ENCODE peak calls at places on chromosomes 12 and 14, in eight cellular contexts. One of them, this sample, is unnamed. For H3K9me3, the result is how much of the 10 kb centered on the place peaks cover.

GRCh38 chr12:14811486-14811885 is 2.5 kb downstream of the SMCO3 start:
- DNase-seq in right lobe of liver: no peak
- DNase-seq in WERI-Rb-1: no peak
- DNase-seq in esophagus squamous epithelium: no peak
- DNase-seq in T-helper 17 cell: no peak
- DNase-seq in heart left ventricle: no peak
- DNase-seq in MM.1S: no peak
- DNase-seq in testis: no peak
- DNase-seq in this sample: no peak

GRCh38 chr14:78950654-78951053 is 780.5 kb downstream of the NRXN3 start:
- DNase-seq in MM.1S: no peak
- DNase-seq in esophagus squamous epithelium: no peak
- DNase-seq in WERI-Rb-1: no peak
- DNase-seq in heart left ventricle: no peak
- DNase-seq in T-helper 17 cell: no peak
- DNase-seq in testis: no peak
- DNase-seq in right lobe of liver: no peak
- DNase-seq in this sample: no peak

GRCh38 chr12:98644433-98644711 is 216 bp downstream of the IKBIP start:
- DNase-seq in WERI-Rb-1: peak
- DNase-seq in testis: no peak
- DNase-seq in MM.1S: no peak
- DNase-seq in heart left ventricle: no peak
- DNase-seq in T-helper 17 cell: no peak
- DNase-seq in right lobe of liver: peak
- DNase-seq in esophagus squamous epithelium: no peak
- DNase-seq in this sample: peak

GRCh38 chr14:55160989-55161388 is 30.4 kb downstream of the DLGAP5 start:
- DNase-seq in T-helper 17 cell: no peak
- DNase-seq in MM.1S: peak
- DNase-seq in right lobe of liver: no peak
- DNase-seq in WERI-Rb-1: no peak
- DNase-seq in heart left ventricle: no peak
- DNase-seq in testis: no peak
- DNase-seq in esophagus squamous epithelium: no peak
- DNase-seq in this sample: no peak

GRCh38 chr12:25894759-25895158 is 63.7 kb upstream of the RASSF8 start:
- DNase-seq in esophagus squamous epithelium: no peak
- DNase-seq in right lobe of liver: no peak
- DNase-seq in T-helper 17 cell: no peak
- DNase-seq in WERI-Rb-1: no peak
- DNase-seq in testis: no peak
- DNase-seq in MM.1S: no peak
- DNase-seq in heart left ventricle: no peak
- DNase-seq in this sample: no peak

GRCh38 chr12:104108755-104109445 is 29.1 kb downstream of the NFYB start:
- DNase-seq in testis: peak
- DNase-seq in esophagus squamous epithelium: peak
- DNase-seq in right lobe of liver: peak
- DNase-seq in T-helper 17 cell: peak
- DNase-seq in heart left ventricle: peak
- DNase-seq in WERI-Rb-1: peak
- DNase-seq in MM.1S: peak
- DNase-seq in this sample: peak

GRCh38 chr12:263574-263973 is 938 bp upstream of the SLC6A13 start:
- DNase-seq in WERI-Rb-1: no peak
- DNase-seq in right lobe of liver: no peak
- DNase-seq in T-helper 17 cell: no peak
- DNase-seq in heart left ventricle: no peak
- DNase-seq in testis: no peak
- DNase-seq in MM.1S: no peak
- DNase-seq in esophagus squamous epithelium: no peak
- DNase-seq in this sample: no peak

GRCh38 chr14:89040438-89041244 is 216.2 kb downstream of the TTC8 start:
- DNase-seq in esophagus squamous epithelium: no peak
- DNase-seq in MM.1S: peak
- DNase-seq in heart left ventricle: peak
- DNase-seq in T-helper 17 cell: peak
- DNase-seq in testis: peak
- DNase-seq in right lobe of liver: peak
- DNase-seq in WERI-Rb-1: peak
- DNase-seq in this sample: peak

GRCh38 chr14:90986510-90986909 is 73.9 kb downstream of the RPS6KA5 start:
- DNase-seq in right lobe of liver: no peak
- DNase-seq in WERI-Rb-1: no peak
- DNase-seq in T-helper 17 cell: no peak
- DNase-seq in testis: no peak
- DNase-seq in MM.1S: peak
- DNase-seq in esophagus squamous epithelium: no peak
- DNase-seq in heart left ventricle: no peak
- DNase-seq in this sample: peak

GRCh38 chr12:89225401-89225800 is 126.9 kb downstream of the DUSP6 start:
- DNase-seq in esophagus squamous epithelium: no peak
- DNase-seq in heart left ventricle: peak
- DNase-seq in testis: no peak
- DNase-seq in WERI-Rb-1: no peak
- DNase-seq in MM.1S: no peak
- DNase-seq in right lobe of liver: no peak
- DNase-seq in T-helper 17 cell: peak
- DNase-seq in this sample: peak

GRCh38 chr14:97993508-97994019 is 1196.4 kb downstream of the VRK1 start:
- DNase-seq in MM.1S: no peak
- DNase-seq in WERI-Rb-1: no peak
- DNase-seq in right lobe of liver: no peak
- DNase-seq in heart left ventricle: no peak
- DNase-seq in testis: no peak
- DNase-seq in esophagus squamous epithelium: no peak
- DNase-seq in T-helper 17 cell: no peak
- DNase-seq in this sample: no peak

GRCh38 chr12:76962099-76962498 is 83.3 kb upstream of the CSRP2 start:
- DNase-seq in MM.1S: no peak
- DNase-seq in WERI-Rb-1: no peak
- DNase-seq in testis: no peak
- DNase-seq in T-helper 17 cell: no peak
- DNase-seq in heart left ventricle: no peak
- DNase-seq in esophagus squamous epithelium: no peak
- DNase-seq in right lobe of liver: no peak
- DNase-seq in this sample: no peak

GRCh38 chr14:55097894-55098560 is 31.0 kb upstream of the LGALS3 start:
- DNase-seq in esophagus squamous epithelium: no peak
- DNase-seq in heart left ventricle: no peak
- DNase-seq in T-helper 17 cell: no peak
- DNase-seq in MM.1S: peak
- DNase-seq in WERI-Rb-1: no peak
- DNase-seq in right lobe of liver: peak
- DNase-seq in testis: no peak
- DNase-seq in this sample: no peak

GRCh38 chr14:57478050-57478449 is 15.6 kb downstream of the CCDC198 start:
- DNase-seq in right lobe of liver: no peak
- DNase-seq in esophagus squamous epithelium: no peak
- DNase-seq in T-helper 17 cell: no peak
- DNase-seq in MM.1S: no peak
- DNase-seq in heart left ventricle: no peak
- DNase-seq in testis: peak
- DNase-seq in WERI-Rb-1: no peak
- DNase-seq in this sample: no peak

GRCh38 chr12:6612247-6612646 is 5.1 kb upstream of the CHD4 start:
- DNase-seq in heart left ventricle: no peak
- DNase-seq in testis: no peak
- DNase-seq in WERI-Rb-1: no peak
- DNase-seq in MM.1S: peak
- DNase-seq in T-helper 17 cell: no peak
- DNase-seq in esophagus squamous epithelium: no peak
- DNase-seq in right lobe of liver: no peak
- DNase-seq in this sample: no peak

GRCh38 chr14:71262466-71262865 is 355.2 kb downstream of the PCNX1 start:
- DNase-seq in testis: no peak
- DNase-seq in right lobe of liver: no peak
- DNase-seq in MM.1S: no peak
- DNase-seq in esophagus squamous epithelium: no peak
- DNase-seq in heart left ventricle: no peak
- DNase-seq in T-helper 17 cell: no peak
- DNase-seq in WERI-Rb-1: no peak
- DNase-seq in this sample: no peak

GRCh38 chr14:72708708-72709475 is 185.0 kb downstream of the DPF3 start:
- DNase-seq in T-helper 17 cell: no peak
- DNase-seq in heart left ventricle: no peak
- DNase-seq in WERI-Rb-1: no peak
- DNase-seq in testis: peak
- DNase-seq in esophagus squamous epithelium: no peak
- DNase-seq in right lobe of liver: no peak
- DNase-seq in MM.1S: no peak
- DNase-seq in this sample: peak

GRCh38 chr12:53530920-53531319 is 23.6 kb upstream of the NPFF start:
- DNase-seq in MM.1S: no peak
- DNase-seq in T-helper 17 cell: no peak
- DNase-seq in WERI-Rb-1: no peak
- DNase-seq in right lobe of liver: no peak
- DNase-seq in testis: no peak
- DNase-seq in esophagus squamous epithelium: no peak
- DNase-seq in heart left ventricle: no peak
- DNase-seq in this sample: no peak

GRCh38 chr12:2649201-2650030 is 145.4 kb upstream of the FKBP4 start:
- DNase-seq in right lobe of liver: no peak
- DNase-seq in T-helper 17 cell: no peak
- DNase-seq in heart left ventricle: no peak
- DNase-seq in WERI-Rb-1: no peak
- DNase-seq in MM.1S: no peak
- DNase-seq in testis: no peak
- DNase-seq in esophagus squamous epithelium: no peak
- DNase-seq in this sample: peak

GRCh38 chr12:94219622-94220302 is 71.4 kb downstream of the PLXNC1 start:
- DNase-seq in heart left ventricle: no peak
- DNase-seq in testis: no peak
- DNase-seq in right lobe of liver: no peak
- DNase-seq in esophagus squamous epithelium: no peak
- DNase-seq in WERI-Rb-1: no peak
- DNase-seq in T-helper 17 cell: no peak
- DNase-seq in MM.1S: no peak
- DNase-seq in this sample: no peak
- H3K9me3 ChIP-seq in heart left ventricle: under half
- H3K9me3 ChIP-seq in testis: under half
- H3K9me3 ChIP-seq in right lobe of liver: under half
- H3K9me3 ChIP-seq in esophagus squamous epithelium: under half
- H3K9me3 ChIP-seq in WERI-Rb-1: under half
- H3K9me3 ChIP-seq in T-helper 17 cell: under half
- H3K9me3 ChIP-seq in MM.1S: under half
- H3K9me3 ChIP-seq in this sample: under half

DNA sequence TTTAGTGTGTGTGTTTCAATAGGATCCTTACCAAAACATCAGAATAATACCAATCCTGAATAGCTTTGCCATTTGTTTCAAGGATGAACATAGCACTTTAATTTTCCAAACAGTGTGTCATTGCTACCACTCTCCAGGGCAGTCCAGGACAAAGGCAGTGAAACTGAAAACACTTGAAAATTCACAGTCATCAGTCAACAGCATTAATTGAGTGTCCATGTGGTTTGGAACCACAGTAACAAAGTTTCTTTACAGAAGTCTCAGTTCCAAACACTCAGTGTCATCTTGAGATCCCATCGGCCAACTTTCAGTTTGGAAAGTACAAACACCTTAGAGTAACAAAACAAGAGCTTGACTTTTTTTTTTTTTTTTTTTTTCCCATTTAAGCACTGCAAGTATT is 228.4 kb upstream of the SOX5 start:
- DNase-seq in WERI-Rb-1: no peak
- DNase-seq in esophagus squamous epithelium: no peak
- DNase-seq in right lobe of liver: no peak
- DNase-seq in T-helper 17 cell: no peak
- DNase-seq in MM.1S: peak
- DNase-seq in heart left ventricle: no peak
- DNase-seq in testis: no peak
- DNase-seq in this sample: no peak
- H3K9me3 ChIP-seq in WERI-Rb-1: under half
- H3K9me3 ChIP-seq in esophagus squamous epithelium: under half
- H3K9me3 ChIP-seq in right lobe of liver: under half
- H3K9me3 ChIP-seq in T-helper 17 cell: under half
- H3K9me3 ChIP-seq in MM.1S: under half
- H3K9me3 ChIP-seq in heart left ventricle: under half
- H3K9me3 ChIP-seq in testis: under half
- H3K9me3 ChIP-seq in this sample: under half

GRCh38 chr12:1419849-1420371 is 174.5 kb downstream of the FBXL14 start:
- DNase-seq in WERI-Rb-1: no peak
- DNase-seq in heart left ventricle: no peak
- DNase-seq in T-helper 17 cell: no peak
- DNase-seq in testis: no peak
- DNase-seq in esophagus squamous epithelium: no peak
- DNase-seq in right lobe of liver: no peak
- DNase-seq in MM.1S: no peak
- DNase-seq in this sample: no peak
- H3K9me3 ChIP-seq in WERI-Rb-1: under half
- H3K9me3 ChIP-seq in heart left ventricle: under half
- H3K9me3 ChIP-seq in T-helper 17 cell: under half
- H3K9me3 ChIP-seq in testis: under half
- H3K9me3 ChIP-seq in esophagus squamous epithelium: under half
- H3K9me3 ChIP-seq in right lobe of liver: under half
- H3K9me3 ChIP-seq in MM.1S: under half
- H3K9me3 ChIP-seq in this sample: under half

GRCh38 chr12:109495012-109495411 is 17.6 kb downstream of the UBE3B start:
- DNase-seq in WERI-Rb-1: no peak
- DNase-seq in T-helper 17 cell: no peak
- DNase-seq in right lobe of liver: no peak
- DNase-seq in heart left ventricle: no peak
- DNase-seq in testis: no peak
- DNase-seq in esophagus squamous epithelium: no peak
- DNase-seq in MM.1S: no peak
- DNase-seq in this sample: no peak

GRCh38 chr12:109493090-109493489 is 15.7 kb downstream of the UBE3B start:
- DNase-seq in testis: no peak
- DNase-seq in heart left ventricle: no peak
- DNase-seq in T-helper 17 cell: no peak
- DNase-seq in esophagus squamous epithelium: no peak
- DNase-seq in WERI-Rb-1: no peak
- DNase-seq in right lobe of liver: no peak
- DNase-seq in MM.1S: no peak
- DNase-seq in this sample: no peak

GRCh38 chr12:109494348-109494881 is 17.0 kb downstream of the UBE3B start:
- DNase-seq in WERI-Rb-1: no peak
- DNase-seq in testis: no peak
- DNase-seq in T-helper 17 cell: no peak
- DNase-seq in esophagus squamous epithelium: no peak
- DNase-seq in heart left ventricle: no peak
- DNase-seq in MM.1S: no peak
- DNase-seq in right lobe of liver: no peak
- DNase-seq in this sample: no peak

GRCh38 chr12:109492371-109492770 is 14.9 kb downstream of the UBE3B start:
- DNase-seq in WERI-Rb-1: no peak
- DNase-seq in testis: no peak
- DNase-seq in T-helper 17 cell: no peak
- DNase-seq in esophagus squamous epithelium: no peak
- DNase-seq in MM.1S: no peak
- DNase-seq in right lobe of liver: no peak
- DNase-seq in heart left ventricle: no peak
- DNase-seq in this sample: no peak

DNA sequence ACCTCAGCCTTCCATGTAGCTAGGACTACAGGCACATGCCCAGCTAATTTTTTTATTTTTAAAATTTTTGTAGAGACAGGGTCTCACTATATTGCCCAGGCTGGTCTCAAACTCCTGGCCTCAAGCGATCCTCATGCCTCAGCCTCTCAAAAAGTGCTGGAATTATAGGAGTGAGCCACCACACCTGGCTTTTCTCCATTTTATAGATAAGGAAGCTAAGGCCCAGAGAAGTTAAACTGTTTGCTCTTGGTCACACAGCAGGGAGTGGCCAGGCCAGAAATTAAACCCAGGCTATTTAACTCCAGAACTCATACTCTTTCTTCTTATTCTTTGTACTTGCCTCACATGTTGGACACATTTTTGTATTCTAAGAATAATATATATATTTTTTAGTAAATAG is 16.5 kb downstream of the UBE3B start:
- DNase-seq in right lobe of liver: no peak
- DNase-seq in testis: no peak
- DNase-seq in esophagus squamous epithelium: no peak
- DNase-seq in T-helper 17 cell: no peak
- DNase-seq in heart left ventricle: no peak
- DNase-seq in MM.1S: no peak
- DNase-seq in WERI-Rb-1: no peak
- DNase-seq in this sample: no peak
- H3K9me3 ChIP-seq in right lobe of liver: under half
- H3K9me3 ChIP-seq in testis: under half
- H3K9me3 ChIP-seq in esophagus squamous epithelium: under half
- H3K9me3 ChIP-seq in T-helper 17 cell: under half
- H3K9me3 ChIP-seq in heart left ventricle: under half
- H3K9me3 ChIP-seq in MM.1S: under half
- H3K9me3 ChIP-seq in WERI-Rb-1: under half
- H3K9me3 ChIP-seq in this sample: under half

This sample was measured in endodermal cell.